ENCODE peak calls at places on chromosome 1, in nine cellular contexts. Y is CD8-positive, alpha-beta T cell; Z is mammary epithelial cell; L is ovary; O is A673; P is nephron progenitor cell; C is left ventricle myocardium inferior; I is kidney; N is right lobe of liver. S is an unnamed sample.
A peak's percentile ranks its signal among the peaks of the same experiment; 100 is the strongest.

GRCh38 chr1:236064674-236065508 is at the start of gene NID1:
- DNase-seq in Y (peak; percentile 52), Z (peak; percentile 42), L (peak; percentile 95), O (peak; percentile 26), P (peak; percentile 88), C (peak; percentile 91), I (peak; percentile 95), N (peak; percentile 89), S (peak; percentile 64)

GRCh38 chr1:26126321-26127084 is 14.9 kb downstream of the PDIK1L start:
- DNase-seq in Y (peak; percentile 63), Z (peak; percentile 74), L (no peak), O (peak; percentile 42), P (no peak), C (no peak), I (no peak), N (no peak), S (no peak)

GRCh38 chr1:30879940-30880339 is 28.6 kb downstream of the SDC3 start:
- DNase-seq in Y (no peak), Z (peak; percentile 27), L (no peak), O (no peak), P (no peak), C (no peak), I (no peak), N (no peak), S (no peak)

GRCh38 chr1:205294914-205295310 is 26.6 kb downstream of the NUAK2 start:
- DNase-seq in Y (no peak), Z (no peak), L (no peak), O (no peak), P (no peak), C (no peak), I (no peak), N (no peak), S (no peak)

GRCh38 chr1:33719771-33720670 is 143.9 kb upstream of the HMGB4 start:
- DNase-seq in Y (peak; percentile 7), Z (no peak), L (no peak), O (peak; percentile 11), P (no peak), C (no peak), I (no peak), N (no peak), S (no peak)

GRCh38 chr1:202711949-202712635 is 1.8 kb upstream of the SYT2 start:
- DNase-seq in Y (no peak), Z (no peak), L (no peak), O (no peak), P (no peak), C (no peak), I (no peak), N (no peak), S (no peak)

GRCh38 chr1:47449702-47450552 is 12.1 kb downstream of the FOXD2 start:
- DNase-seq in Y (no peak), Z (no peak), L (no peak), O (no peak), P (peak; percentile 68), C (peak; percentile 31), I (no peak), N (peak; percentile 77), S (peak; percentile 31)

GRCh38 chr1:58927026-58927721 is 143.3 kb upstream of the JUN start:
- DNase-seq in Y (no peak), Z (peak; percentile 61), L (no peak), O (no peak), P (no peak), C (no peak), I (no peak), N (no peak), S (no peak)

GRCh38 chr1:187566371-187566770 is 737.6 kb downstream of the PLA2G4A start:
- DNase-seq in Y (no peak), Z (no peak), L (no peak), O (no peak), P (no peak), C (no peak), I (no peak), N (no peak), S (no peak)

GRCh38 chr1:40042337-40042736 is 1.8 kb downstream of the CAP1 start:
- DNase-seq in Y (no peak), Z (peak; percentile 38), L (no peak), O (no peak), P (no peak), C (no peak), I (no peak), N (no peak), S (no peak)

GRCh38 chr1:63534406-63534805 is 11.1 kb downstream of the EFCAB7 start:
- DNase-seq in Y (no peak), Z (no peak), L (no peak), O (no peak), P (no peak), C (no peak), I (no peak), N (no peak), S (no peak)

GRCh38 chr1:63537006-63537405 is 13.7 kb downstream of the EFCAB7 start:
- DNase-seq in Y (no peak), Z (no peak), L (no peak), O (no peak), P (no peak), C (no peak), I (no peak), N (no peak), S (no peak)

GRCh38 chr1:63532727-63533126 is 9.4 kb downstream of the EFCAB7 start:
- DNase-seq in Y (no peak), Z (no peak), L (no peak), O (no peak), P (no peak), C (no peak), I (no peak), N (no peak), S (no peak)

DNA sequence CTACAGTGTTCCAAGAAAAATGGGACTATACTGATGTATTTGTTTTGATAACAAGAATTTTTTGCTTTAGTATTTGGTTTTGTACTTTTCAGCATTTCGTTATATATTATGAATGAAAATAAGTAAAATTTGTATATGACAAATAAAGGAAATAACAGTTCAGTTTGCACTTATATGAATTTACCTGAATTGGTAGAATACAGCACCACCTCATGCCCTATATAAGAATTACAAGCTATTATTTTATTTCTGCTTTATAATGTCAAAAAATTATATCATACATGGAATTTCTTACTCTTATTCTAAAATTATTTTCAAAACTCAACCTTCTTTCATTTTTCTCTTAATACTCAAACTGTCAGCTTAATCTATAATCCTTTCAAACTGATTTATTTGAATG is 14.6 kb downstream of the EFCAB7 start:
- DNase-seq in Y (no peak), Z (no peak), L (no peak), O (peak; percentile 25), P (no peak), C (no peak), I (no peak), N (no peak), S (no peak)
- TF ChIP-seq CTCF in Y (peak; percentile 71), Z (peak; percentile 49), L (no peak), O (peak; percentile 68), P (peak; percentile 18), C (peak; percentile 52), I (no peak), N (peak; percentile 41), S (peak; percentile 55)

GRCh38 chr1:121418369-121419049 is 233.7 kb downstream of the SRGAP2C start:
- DNase-seq in Y (no peak), Z (peak; percentile 33), L (no peak), O (no peak), P (peak; percentile 17), C (no peak), I (no peak), N (no peak), S (no peak)
- TF ChIP-seq CTCF in Y (no peak), Z (no peak), L (no peak), O (no peak), P (no peak), C (no peak), I (no peak), N (no peak), S (no peak)

GRCh38 chr1:168100315-168101002 is 36.3 kb downstream of the GPR161 start:
- DNase-seq in Y (no peak), Z (peak; percentile 51), L (no peak), O (no peak), P (no peak), C (no peak), I (no peak), N (no peak), S (no peak)

GRCh38 chr1:168099314-168099920 is 37.3 kb downstream of the GPR161 start:
- DNase-seq in Y (no peak), Z (no peak), L (no peak), O (no peak), P (no peak), C (no peak), I (no peak), N (no peak), S (no peak)

GRCh38 chr1:168096296-168097165 is 40.2 kb downstream of the GPR161 start:
- DNase-seq in Y (peak; percentile 32), Z (no peak), L (no peak), O (no peak), P (no peak), C (no peak), I (no peak), N (no peak), S (no peak)

GRCh38 chr1:168097921-168098528 is 38.7 kb downstream of the GPR161 start:
- DNase-seq in Y (peak; percentile 36), Z (no peak), L (no peak), O (no peak), P (no peak), C (no peak), I (no peak), N (no peak), S (no peak)

DNA sequence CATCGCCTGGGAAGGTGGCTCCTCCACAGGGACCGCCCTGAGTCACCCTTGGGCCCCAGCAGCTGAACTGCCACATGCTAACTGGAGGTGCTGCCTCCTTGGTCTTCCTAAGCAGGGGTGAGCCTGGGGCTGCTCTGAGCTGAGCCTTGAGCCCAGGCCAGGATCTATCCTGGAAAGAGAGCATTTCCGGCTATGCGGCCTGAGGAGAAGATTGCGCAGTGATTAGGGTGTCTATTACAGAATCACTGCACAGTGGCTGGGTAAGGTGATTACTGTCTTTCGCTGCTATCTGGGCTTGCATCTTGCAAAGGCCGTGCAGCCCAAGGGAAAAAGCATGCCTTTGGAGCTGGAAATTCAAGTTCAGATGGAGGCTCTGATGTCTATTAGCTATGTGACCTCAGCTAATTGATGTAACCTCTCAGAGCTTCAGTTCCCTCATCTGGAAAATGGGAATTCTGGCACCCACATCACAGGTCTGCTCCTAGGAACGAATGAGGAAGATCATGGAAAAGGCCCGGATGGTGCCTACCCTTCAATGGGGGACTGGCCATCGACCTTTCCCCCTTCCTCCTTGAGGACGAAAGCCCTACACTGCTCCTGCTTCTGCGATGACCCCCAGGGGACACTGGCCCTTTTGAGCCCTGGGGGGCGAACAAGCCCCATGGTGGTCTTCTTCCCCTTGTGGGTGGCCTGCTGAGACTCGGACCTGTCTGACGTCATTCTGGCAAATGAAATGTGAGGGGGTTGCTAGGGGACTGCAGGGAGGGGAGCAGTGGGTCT is 38.0 kb downstream of the GPR161 start:
- DNase-seq in Y (no peak), Z (no peak), L (no peak), O (no peak), P (no peak), C (no peak), I (no peak), N (no peak), S (no peak)
- TF ChIP-seq CTCF in Y (no peak), Z (no peak), L (no peak), O (no peak), P (no peak), C (no peak), I (no peak), N (no peak), S (no peak)

DNA sequence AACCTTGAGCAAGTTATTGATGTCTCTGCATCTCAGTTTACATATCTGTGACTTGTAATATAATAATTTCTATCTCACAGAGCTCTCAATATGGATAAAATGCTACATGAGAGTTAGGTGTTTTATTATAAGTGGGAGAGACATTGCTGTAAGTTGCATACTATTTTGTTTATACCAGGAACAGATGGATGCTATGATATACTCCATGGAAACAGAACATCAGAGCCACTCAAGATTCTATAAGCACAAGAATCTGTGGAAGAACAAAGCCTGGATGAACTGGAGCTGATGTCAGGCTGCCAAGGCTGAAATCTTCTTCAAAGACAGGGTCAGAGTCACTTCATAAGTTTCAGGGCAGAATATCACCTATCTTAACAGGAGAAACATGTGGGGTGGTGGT is 30.2 kb downstream of the DUSP10 start:
- DNase-seq in Y (no peak), Z (no peak), L (no peak), O (no peak), P (no peak), C (no peak), I (no peak), N (no peak), S (no peak)
- TF ChIP-seq CTCF in Y (no peak), Z (no peak), L (no peak), O (no peak), P (no peak), C (no peak), I (no peak), N (no peak), S (no peak)

S was measured in progenitor cell of endocrine pancreas.